ENCODE peak calls at places on chromosomes 4 and X, in seven cellular contexts. One of them, this sample, is unnamed.
A peak's percentile ranks its signal among the peaks of the same experiment; 100 is the strongest.

GRCh38 chrX:107775734-107776511 is at the start of gene TSC22D3:
- DNase-seq in erythroblast: peak; percentile 77
- DNase-seq in right lobe of liver: peak; percentile 87
- DNase-seq in endothelial cell of umbilical vein: peak; percentile 64
- DNase-seq in A549: peak; percentile 68
- DNase-seq in suprapubic skin: peak; percentile 86
- DNase-seq in transverse colon: peak; percentile 81
- DNase-seq in this sample: peak; percentile 66

GRCh38 chr4:14294611-14295010 is 667.1 kb upstream of the BOD1L1 start:
- DNase-seq in erythroblast: no peak
- DNase-seq in right lobe of liver: no peak
- DNase-seq in endothelial cell of umbilical vein: no peak
- DNase-seq in A549: no peak
- DNase-seq in suprapubic skin: no peak
- DNase-seq in transverse colon: no peak
- DNase-seq in this sample: peak; percentile 3

GRCh38 chr4:23962462-23962861 is 72.6 kb upstream of the PPARGC1A start:
- DNase-seq in erythroblast: no peak
- DNase-seq in right lobe of liver: no peak
- DNase-seq in endothelial cell of umbilical vein: no peak
- DNase-seq in A549: no peak
- DNase-seq in suprapubic skin: no peak
- DNase-seq in transverse colon: no peak
- DNase-seq in this sample: no peak

GRCh38 chr4:138611721-138612120 is 369.6 kb upstream of the SLC7A11 start:
- DNase-seq in erythroblast: peak; percentile 38
- DNase-seq in right lobe of liver: no peak
- DNase-seq in endothelial cell of umbilical vein: no peak
- DNase-seq in A549: no peak
- DNase-seq in suprapubic skin: no peak
- DNase-seq in transverse colon: no peak
- DNase-seq in this sample: no peak

GRCh38 chrX:71941145-71941544 is 30.5 kb downstream of the NHSL2 start:
- DNase-seq in erythroblast: no peak
- DNase-seq in right lobe of liver: no peak
- DNase-seq in endothelial cell of umbilical vein: no peak
- DNase-seq in A549: no peak
- DNase-seq in suprapubic skin: no peak
- DNase-seq in transverse colon: no peak
- DNase-seq in this sample: no peak

GRCh38 chr4:139027771-139028170 is 12.2 kb downstream of the NOCT start:
- DNase-seq in erythroblast: no peak
- DNase-seq in right lobe of liver: no peak
- DNase-seq in endothelial cell of umbilical vein: peak; percentile 34
- DNase-seq in A549: no peak
- DNase-seq in suprapubic skin: no peak
- DNase-seq in transverse colon: no peak
- DNase-seq in this sample: no peak

GRCh38 chr4:172547724-172548123 is 620.9 kb upstream of the GALNT7 start:
- DNase-seq in erythroblast: no peak
- DNase-seq in right lobe of liver: no peak
- DNase-seq in endothelial cell of umbilical vein: no peak
- DNase-seq in A549: no peak
- DNase-seq in suprapubic skin: no peak
- DNase-seq in transverse colon: no peak
- DNase-seq in this sample: no peak

GRCh38 chr4:23023121-23023520 is 330.4 kb downstream of the GBA3 start:
- DNase-seq in erythroblast: no peak
- DNase-seq in right lobe of liver: no peak
- DNase-seq in endothelial cell of umbilical vein: no peak
- DNase-seq in A549: no peak
- DNase-seq in suprapubic skin: no peak
- DNase-seq in transverse colon: no peak
- DNase-seq in this sample: no peak

GRCh38 chr4:121651597-121651996 is 45.2 kb downstream of the ANXA5 start:
- DNase-seq in erythroblast: no peak
- DNase-seq in right lobe of liver: no peak
- DNase-seq in endothelial cell of umbilical vein: no peak
- DNase-seq in A549: no peak
- DNase-seq in suprapubic skin: no peak
- DNase-seq in transverse colon: no peak
- DNase-seq in this sample: no peak

GRCh38 chr4:88320780-88321373 is 36.5 kb upstream of the PPM1K start:
- DNase-seq in erythroblast: peak; percentile 2
- DNase-seq in right lobe of liver: no peak
- DNase-seq in endothelial cell of umbilical vein: peak; percentile 4
- DNase-seq in A549: no peak
- DNase-seq in suprapubic skin: no peak
- DNase-seq in transverse colon: peak; percentile 38
- DNase-seq in this sample: no peak

GRCh38 chrX:22081475-22082092 is 49.5 kb downstream of the PHEX start:
- DNase-seq in erythroblast: peak; percentile 64
- DNase-seq in right lobe of liver: peak; percentile 51
- DNase-seq in endothelial cell of umbilical vein: peak; percentile 46
- DNase-seq in A549: no peak
- DNase-seq in suprapubic skin: no peak
- DNase-seq in transverse colon: peak; percentile 53
- DNase-seq in this sample: no peak

GRCh38 chrX:75968293-75968692 is 183.2 kb upstream of the MAGEE2 start:
- DNase-seq in erythroblast: no peak
- DNase-seq in right lobe of liver: no peak
- DNase-seq in endothelial cell of umbilical vein: no peak
- DNase-seq in A549: no peak
- DNase-seq in suprapubic skin: no peak
- DNase-seq in transverse colon: peak; percentile 20
- DNase-seq in this sample: no peak

GRCh38 chr4:158159054-158159717 is 13.6 kb downstream of the GASK1B start:
- DNase-seq in erythroblast: no peak
- DNase-seq in right lobe of liver: no peak
- DNase-seq in endothelial cell of umbilical vein: peak; percentile 86
- DNase-seq in A549: no peak
- DNase-seq in suprapubic skin: no peak
- DNase-seq in transverse colon: no peak
- DNase-seq in this sample: no peak

GRCh38 chr4:89108068-89108467 is 3.3 kb upstream of the TIGD2 start:
- DNase-seq in erythroblast: peak; percentile 27
- DNase-seq in right lobe of liver: no peak
- DNase-seq in endothelial cell of umbilical vein: no peak
- DNase-seq in A549: no peak
- DNase-seq in suprapubic skin: no peak
- DNase-seq in transverse colon: no peak
- DNase-seq in this sample: no peak

GRCh38 chrX:31545726-31546125 is 473.9 kb upstream of the FTHL17 start:
- DNase-seq in erythroblast: no peak
- DNase-seq in right lobe of liver: no peak
- DNase-seq in endothelial cell of umbilical vein: peak; percentile 58
- DNase-seq in A549: no peak
- DNase-seq in suprapubic skin: no peak
- DNase-seq in transverse colon: no peak
- DNase-seq in this sample: no peak

GRCh38 chr4:91984466-91984865 is 319.3 kb upstream of the GRID2 start:
- DNase-seq in erythroblast: no peak
- DNase-seq in right lobe of liver: no peak
- DNase-seq in endothelial cell of umbilical vein: no peak
- DNase-seq in A549: no peak
- DNase-seq in suprapubic skin: no peak
- DNase-seq in transverse colon: no peak
- DNase-seq in this sample: no peak

GRCh38 chr4:189124149-189124758 is 816.4 kb upstream of the FRG1 start:
- DNase-seq in erythroblast: no peak
- DNase-seq in right lobe of liver: no peak
- DNase-seq in endothelial cell of umbilical vein: no peak
- DNase-seq in A549: no peak
- DNase-seq in suprapubic skin: no peak
- DNase-seq in transverse colon: no peak
- DNase-seq in this sample: no peak

GRCh38 chrX:38095971-38096529 is 89.7 kb downstream of the SYTL5 start:
- DNase-seq in erythroblast: no peak
- DNase-seq in right lobe of liver: no peak
- DNase-seq in endothelial cell of umbilical vein: peak; percentile 63
- DNase-seq in A549: peak; percentile 1
- DNase-seq in suprapubic skin: no peak
- DNase-seq in transverse colon: no peak
- DNase-seq in this sample: no peak

GRCh38 chr4:169417629-169418282 is 147.0 kb upstream of the SH3RF1 start:
- DNase-seq in erythroblast: no peak
- DNase-seq in right lobe of liver: no peak
- DNase-seq in endothelial cell of umbilical vein: peak; percentile 64
- DNase-seq in A549: no peak
- DNase-seq in suprapubic skin: no peak
- DNase-seq in transverse colon: no peak
- DNase-seq in this sample: no peak

GRCh38 chr4:109511414-109511813 is 48.6 kb upstream of the MCUB start:
- DNase-seq in erythroblast: no peak
- DNase-seq in right lobe of liver: no peak
- DNase-seq in endothelial cell of umbilical vein: peak; percentile 24
- DNase-seq in A549: no peak
- DNase-seq in suprapubic skin: no peak
- DNase-seq in transverse colon: no peak
- DNase-seq in this sample: no peak

GRCh38 chr4:37835806-37836205 is 9.3 kb downstream of the PGM2 start:
- DNase-seq in erythroblast: no peak
- DNase-seq in right lobe of liver: no peak
- DNase-seq in endothelial cell of umbilical vein: no peak
- DNase-seq in A549: no peak
- DNase-seq in suprapubic skin: no peak
- DNase-seq in transverse colon: no peak
- DNase-seq in this sample: no peak

GRCh38 chr4:38356686-38357085 is 307.3 kb upstream of the KLF3 start:
- DNase-seq in erythroblast: no peak
- DNase-seq in right lobe of liver: no peak
- DNase-seq in endothelial cell of umbilical vein: no peak
- DNase-seq in A549: no peak
- DNase-seq in suprapubic skin: no peak
- DNase-seq in transverse colon: no peak
- DNase-seq in this sample: no peak

GRCh38 chr4:123127218-123127617 is 204.8 kb upstream of the NUDT6 start:
- DNase-seq in erythroblast: peak; percentile 16
- DNase-seq in right lobe of liver: no peak
- DNase-seq in endothelial cell of umbilical vein: peak; percentile 67
- DNase-seq in A549: no peak
- DNase-seq in suprapubic skin: no peak
- DNase-seq in transverse colon: no peak
- DNase-seq in this sample: no peak

GRCh38 chrX:12954981-12955380 is 19.9 kb upstream of the TMSB4X start:
- DNase-seq in erythroblast: peak; percentile 26
- DNase-seq in right lobe of liver: no peak
- DNase-seq in endothelial cell of umbilical vein: no peak
- DNase-seq in A549: no peak
- DNase-seq in suprapubic skin: no peak
- DNase-seq in transverse colon: no peak
- DNase-seq in this sample: no peak

GRCh38 chrX:12958059-12958458 is 16.9 kb upstream of the TMSB4X start:
- DNase-seq in erythroblast: no peak
- DNase-seq in right lobe of liver: no peak
- DNase-seq in endothelial cell of umbilical vein: no peak
- DNase-seq in A549: no peak
- DNase-seq in suprapubic skin: no peak
- DNase-seq in transverse colon: no peak
- DNase-seq in this sample: no peak

GRCh38 chrX:12954376-12954775 is 20.5 kb upstream of the TMSB4X start:
- DNase-seq in erythroblast: no peak
- DNase-seq in right lobe of liver: no peak
- DNase-seq in endothelial cell of umbilical vein: no peak
- DNase-seq in A549: no peak
- DNase-seq in suprapubic skin: no peak
- DNase-seq in transverse colon: no peak
- DNase-seq in this sample: no peak

GRCh38 chrX:12956704-12957541 is 18.0 kb upstream of the TMSB4X start:
- DNase-seq in erythroblast: peak; percentile 81
- DNase-seq in right lobe of liver: no peak
- DNase-seq in endothelial cell of umbilical vein: peak; percentile 77
- DNase-seq in A549: peak; percentile 52
- DNase-seq in suprapubic skin: no peak
- DNase-seq in transverse colon: no peak
- DNase-seq in this sample: no peak

GRCh38 chrX:12955882-12956703 is 18.8 kb upstream of the TMSB4X start:
- DNase-seq in erythroblast: peak; percentile 90
- DNase-seq in right lobe of liver: peak; percentile 59
- DNase-seq in endothelial cell of umbilical vein: peak; percentile 78
- DNase-seq in A549: no peak
- DNase-seq in suprapubic skin: no peak
- DNase-seq in transverse colon: peak; percentile 69
- DNase-seq in this sample: no peak
- TF ChIP-seq POLR2A in erythroblast: peak; percentile 55
- TF ChIP-seq POLR2A in right lobe of liver: no peak
- TF ChIP-seq POLR2A in endothelial cell of umbilical vein: no peak
- TF ChIP-seq POLR2A in A549: no peak
- TF ChIP-seq POLR2A in suprapubic skin: no peak
- TF ChIP-seq POLR2A in transverse colon: no peak
- TF ChIP-seq POLR2A in this sample: peak; percentile 19

GRCh38 chr4:99221980-99222379 is 2.9 kb upstream of the ADH6 start:
- DNase-seq in erythroblast: no peak
- DNase-seq in right lobe of liver: no peak
- DNase-seq in endothelial cell of umbilical vein: no peak
- DNase-seq in A549: no peak
- DNase-seq in suprapubic skin: no peak
- DNase-seq in transverse colon: no peak
- DNase-seq in this sample: no peak

GRCh38 chr4:99219479-99219878 is 433 bp upstream of the ADH6 start:
- DNase-seq in erythroblast: no peak
- DNase-seq in right lobe of liver: no peak
- DNase-seq in endothelial cell of umbilical vein: no peak
- DNase-seq in A549: no peak
- DNase-seq in suprapubic skin: no peak
- DNase-seq in transverse colon: no peak
- DNase-seq in this sample: no peak

GRCh38 chr4:99219072-99219471 is at the start of gene ADH6:
- DNase-seq in erythroblast: no peak
- DNase-seq in right lobe of liver: peak; percentile 53
- DNase-seq in endothelial cell of umbilical vein: no peak
- DNase-seq in A549: no peak
- DNase-seq in suprapubic skin: no peak
- DNase-seq in transverse colon: peak; percentile 39
- DNase-seq in this sample: no peak
- TF ChIP-seq POLR2A in erythroblast: no peak
- TF ChIP-seq POLR2A in right lobe of liver: peak; percentile 59
- TF ChIP-seq POLR2A in endothelial cell of umbilical vein: no peak
- TF ChIP-seq POLR2A in A549: no peak
- TF ChIP-seq POLR2A in suprapubic skin: no peak
- TF ChIP-seq POLR2A in transverse colon: no peak
- TF ChIP-seq POLR2A in this sample: no peak

DNA sequence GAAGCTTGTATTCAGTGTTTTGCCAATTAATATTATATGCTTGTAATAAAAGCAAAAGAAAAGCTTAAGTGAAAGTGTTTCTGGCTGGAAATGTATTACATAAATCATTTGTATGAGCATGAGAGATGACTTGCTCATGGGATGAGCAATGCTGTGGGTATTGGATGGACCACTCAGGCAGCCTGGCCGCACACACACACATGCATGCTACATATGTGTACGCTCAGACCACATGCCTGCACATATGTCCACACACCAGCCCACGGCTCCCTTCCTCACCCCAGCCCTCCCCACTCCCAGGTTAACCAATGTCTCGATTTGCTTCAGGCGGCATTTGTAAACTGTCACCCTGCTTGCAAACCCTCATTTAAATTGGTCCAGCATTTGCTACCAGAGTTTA is 55.9 kb downstream of the CPLX1 start:
- DNase-seq in erythroblast: no peak
- DNase-seq in right lobe of liver: no peak
- DNase-seq in endothelial cell of umbilical vein: no peak
- DNase-seq in A549: no peak
- DNase-seq in suprapubic skin: no peak
- DNase-seq in transverse colon: no peak
- DNase-seq in this sample: no peak
- TF ChIP-seq POLR2A in erythroblast: no peak
- TF ChIP-seq POLR2A in right lobe of liver: no peak
- TF ChIP-seq POLR2A in endothelial cell of umbilical vein: no peak
- TF ChIP-seq POLR2A in A549: no peak
- TF ChIP-seq POLR2A in suprapubic skin: no peak
- TF ChIP-seq POLR2A in transverse colon: no peak
- TF ChIP-seq POLR2A in this sample: no peak

GRCh38 chrX:15335135-15336022 is at the start of gene PIGA:
- DNase-seq in erythroblast: peak; percentile 97
- DNase-seq in right lobe of liver: peak; percentile 95
- DNase-seq in endothelial cell of umbilical vein: peak; percentile 97
- DNase-seq in A549: peak; percentile 92
- DNase-seq in suprapubic skin: peak; percentile 96
- DNase-seq in transverse colon: peak; percentile 95
- DNase-seq in this sample: peak; percentile 45
- TF ChIP-seq POLR2A in erythroblast: peak; percentile 91
- TF ChIP-seq POLR2A in right lobe of liver: peak; percentile 94
- TF ChIP-seq POLR2A in endothelial cell of umbilical vein: no peak
- TF ChIP-seq POLR2A in A549: peak; percentile 54
- TF ChIP-seq POLR2A in suprapubic skin: peak; percentile 84
- TF ChIP-seq POLR2A in transverse colon: peak; percentile 96
- TF ChIP-seq POLR2A in this sample: peak; percentile 78

This sample was measured in H54.